ENCODE peak calls at places on chromosomes 3 and 15, in seven cellular contexts. V is posterior cingulate gyrus; P is iPS-NIHi11; B is body of pancreas; U is upper lobe of right lung; E is H9; G is activated CD4-positive, CD25-positive, alpha-beta regulatory T cell. R is an unnamed sample.

GRCh38 chr3:16740531-16740930 is 135.3 kb upstream of the DAZL start:
- DNase-seq in U (no peak), E (no peak), V (no peak), P (no peak), B (no peak), G (no peak), R (no peak)

GRCh38 chr3:134232976-134233375 is 17.7 kb downstream of the RYK start:
- DNase-seq in G (no peak), U (no peak), B (no peak), V (no peak), P (no peak), E (no peak), R (no peak)

GRCh38 chr3:32004111-32004790 is 22.7 kb downstream of the ZNF860 start:
- DNase-seq in P (peak; percentile 23), E (peak; percentile 44), B (no peak), G (no peak), V (no peak), U (no peak), R (no peak)

GRCh38 chr15:39359736-39360135 is 221.1 kb upstream of the THBS1 start:
- DNase-seq in G (no peak), U (no peak), P (no peak), V (no peak), B (no peak), E (no peak), R (no peak)

GRCh38 chr15:94100814-94101213 is 130.5 kb upstream of the MCTP2 start:
- DNase-seq in E (no peak), B (no peak), V (no peak), G (no peak), U (no peak), P (no peak), R (no peak)

GRCh38 chr3:58038675-58039302 is 30.6 kb downstream of the FLNB start:
- DNase-seq in P (no peak), B (no peak), V (no peak), U (no peak), E (no peak), G (no peak), R (no peak)

GRCh38 chr3:173750591-173750990 is 353.0 kb downstream of the NLGN1 start:
- DNase-seq in P (no peak), B (no peak), G (no peak), V (no peak), E (no peak), U (no peak), R (no peak)

GRCh38 chr15:67164811-67165652 is 89.4 kb downstream of the AAGAB start:
- DNase-seq in E (peak; percentile 87), U (no peak), G (no peak), V (no peak), P (peak; percentile 68), B (no peak), R (no peak)

GRCh38 chr15:64686130-64686735 is 89.2 kb downstream of the RBPMS2 start:
- DNase-seq in U (no peak), P (peak; percentile 41), G (no peak), B (no peak), V (no peak), E (peak; percentile 35), R (peak; percentile 15)

GRCh38 chr15:89442671-89443307 is 53.6 kb downstream of the RHCG start:
- DNase-seq in B (peak; percentile 84), P (peak; percentile 90), V (peak; percentile 51), G (no peak), E (peak; percentile 86), U (peak; percentile 64), R (no peak)

GRCh38 chr3:69320867-69321266 is 65.0 kb downstream of the FRMD4B start:
- DNase-seq in E (no peak), V (no peak), B (no peak), U (no peak), P (no peak), G (no peak), R (no peak)

GRCh38 chr3:50607271-50608091 is 4.1 kb downstream of the CISH start:
- DNase-seq in V (no peak), E (no peak), U (no peak), B (no peak), P (no peak), G (no peak), R (no peak)

GRCh38 chr15:74614744-74615312 is 808 bp upstream of the CLK3 start:
- DNase-seq in V (peak; percentile 63), P (peak; percentile 55), B (peak; percentile 70), E (peak; percentile 61), G (peak; percentile 81), U (peak; percentile 94), R (peak; percentile 93)

GRCh38 chr15:68204776-68205557 is at the start of gene CALML4:
- DNase-seq in G (no peak), P (peak; percentile 60), U (no peak), E (no peak), B (peak; percentile 92), V (no peak), R (no peak)

GRCh38 chr3:119357190-119357589 is 63.0 kb downstream of the ARHGAP31 start:
- DNase-seq in V (no peak), P (no peak), G (no peak), E (no peak), B (no peak), U (peak; percentile 69), R (no peak)

GRCh38 chr15:67601008-67601620 is 58.6 kb downstream of the MAP2K5 start:
- DNase-seq in B (no peak), G (no peak), E (no peak), P (no peak), U (no peak), V (no peak), R (no peak)

GRCh38 chr15:37046876-37047614 is 53.3 kb downstream of the MEIS2 start:
- DNase-seq in E (no peak), U (no peak), V (no peak), G (no peak), P (peak; percentile 55), B (no peak), R (no peak)

GRCh38 chr3:38084019-38084968 is 45.3 kb downstream of the DLEC1 start:
- DNase-seq in U (peak; percentile 64), E (no peak), P (no peak), B (no peak), G (no peak), V (no peak), R (peak; percentile 40)

GRCh38 chr15:57762302-57762701 is 55.8 kb downstream of the POLR2M start:
- DNase-seq in E (no peak), V (no peak), G (no peak), P (no peak), U (no peak), B (no peak), R (no peak)

GRCh38 chr3:42050126-42050525 is 41.0 kb upstream of the TRAK1 start:
- DNase-seq in U (no peak), P (no peak), B (no peak), V (no peak), G (no peak), E (no peak), R (no peak)

GRCh38 chr15:58752716-58753115 is 3.2 kb upstream of the ADAM10 start:
- DNase-seq in P (no peak), E (no peak), G (no peak), V (no peak), U (no peak), B (no peak), R (no peak)

GRCh38 chr3:170730071-170730812 is 139.8 kb downstream of the RPL22L1 start:
- DNase-seq in E (no peak), P (no peak), B (no peak), U (no peak), G (no peak), V (no peak), R (no peak)

GRCh38 chr3:22322861-22323260 is 571.9 kb upstream of the ZNF385D start:
- DNase-seq in G (no peak), B (no peak), P (peak; percentile 9), V (no peak), E (peak; percentile 36), U (no peak), R (no peak)

GRCh38 chr3:172224560-172225214 is 185.3 kb downstream of the FNDC3B start:
- DNase-seq in P (no peak), E (no peak), U (no peak), V (no peak), G (no peak), B (no peak), R (no peak)

GRCh38 chr15:79432345-79433311 is 492 bp downstream of the MINAR1 start:
- DNase-seq in G (no peak), P (peak; percentile 65), B (no peak), V (no peak), U (no peak), E (peak; percentile 61), R (no peak)

GRCh38 chr15:43463542-43463941 is 29.4 kb downstream of the TP53BP1 start:
- DNase-seq in P (no peak), G (no peak), B (no peak), U (no peak), V (no peak), E (no peak), R (no peak)

GRCh38 chr3:111598139-111598538 is 3.0 kb upstream of the ZBED2 start:
- DNase-seq in U (no peak), V (no peak), P (no peak), G (no peak), E (no peak), B (no peak), R (no peak)

GRCh38 chr15:42373274-42373673 is 14.0 kb downstream of the CAPN3 start:
- DNase-seq in G (no peak), B (no peak), E (no peak), V (no peak), P (no peak), U (no peak), R (no peak)

GRCh38 chr3:11413071-11413470 is 140.9 kb downstream of the ATG7 start:
- DNase-seq in G (no peak), P (no peak), V (no peak), U (no peak), E (no peak), B (no peak), R (no peak)

GRCh38 chr15:70435369-70435768 is 328.0 kb downstream of the UACA start:
- DNase-seq in B (no peak), V (no peak), E (no peak), G (no peak), P (no peak), U (no peak), R (no peak)

GRCh38 chr3:145013931-145014330 is 1042.3 kb downstream of the DIPK2A start:
- DNase-seq in B (no peak), G (no peak), V (no peak), E (no peak), P (no peak), U (no peak), R (no peak)

GRCh38 chr15:28191832-28192231 is 92.7 kb upstream of the OCA2 start:
- DNase-seq in G (no peak), V (peak; percentile 64), B (peak; percentile 27), U (peak; percentile 68), E (peak; percentile 49), P (peak; percentile 29), R (no peak)

GRCh38 chr15:72859023-72859756 is 75.6 kb upstream of the ADPGK start:
- DNase-seq in E (no peak), G (no peak), B (no peak), P (no peak), U (no peak), V (peak; percentile 44), R (no peak)

GRCh38 chr15:101558217-101558941 is 68.9 kb upstream of the PCSK6 start:
- DNase-seq in B (no peak), P (no peak), G (no peak), E (no peak), U (no peak), V (no peak), R (no peak)

GRCh38 chr3:20225769-20226168 is 39.8 kb upstream of the SGO1 start:
- DNase-seq in V (no peak), E (no peak), P (peak; percentile 14), B (no peak), U (no peak), G (no peak), R (no peak)

GRCh38 chr15:99454941-99455795 is 110.6 kb upstream of the MEF2A start:
- DNase-seq in G (no peak), V (no peak), P (peak; percentile 58), B (peak; percentile 55), E (no peak), U (peak; percentile 91), R (no peak)

GRCh38 chr3:188890572-188891270 is 281.1 kb upstream of the TPRG1 start:
- DNase-seq in P (no peak), B (no peak), U (no peak), E (no peak), G (no peak), V (no peak), R (no peak)

GRCh38 chr15:96207377-96208006 is 123.0 kb upstream of the NR2F2 start:
- DNase-seq in E (no peak), U (no peak), P (no peak), G (no peak), V (no peak), B (no peak), R (no peak)